ENCODE peak calls at places on chromosome 7, in seven cellular contexts. B is K562, W is HCT116, K is HepG2, G is SK-N-SH, O is H1, T is GM12878. D is an unnamed sample.

GRCh38 chr7:42858570-42858969 is 53.3 kb downstream of the C7orf25 start:
- DNase-seq in B (no peak), W (no peak), K (no peak), G (no peak), O (no peak), T (no peak), D (no peak)

GRCh38 chr7:135761751-135762488 is 13.3 kb upstream of the FAM180A start:
- DNase-seq in B (no peak), W (no peak), K (no peak), G (no peak), O (no peak), T (no peak), D (no peak)

GRCh38 chr7:74185016-74185415 is 10.9 kb downstream of the EIF4H start:
- DNase-seq in B (no peak), W (no peak), K (no peak), G (no peak), O (no peak), T (no peak), D (no peak)

GRCh38 chr7:106256137-106256536 is 28.6 kb downstream of the NAMPT start:
- DNase-seq in B (no peak), W (no peak), K (no peak), G (no peak), O (no peak), T (no peak), D (no peak)

GRCh38 chr7:95526128-95526738 is 40.5 kb downstream of the ASB4 start:
- DNase-seq in B (no peak), W (no peak), K (peak; percentile 41), G (no peak), O (no peak), T (no peak), D (no peak)

GRCh38 chr7:120986665-120987064 is 1.8 kb upstream of the CPED1 start:
- DNase-seq in B (no peak), W (no peak), K (no peak), G (no peak), O (no peak), T (no peak), D (no peak)

GRCh38 chr7:135721198-135721820 is 6.7 kb downstream of the SLC13A4 start:
- DNase-seq in B (no peak), W (no peak), K (no peak), G (no peak), O (no peak), T (no peak), D (no peak)

GRCh38 chr7:34396437-34397064 is 261.5 kb upstream of the NPSR1 start:
- DNase-seq in B (no peak), W (no peak), K (no peak), G (no peak), O (no peak), T (no peak), D (no peak)

GRCh38 chr7:151426486-151426905 is 13.4 kb downstream of the CRYGN start:
- DNase-seq in B (no peak), W (peak; percentile 60), K (no peak), G (no peak), O (no peak), T (no peak), D (no peak)

GRCh38 chr7:24851791-24852190 is 94.5 kb upstream of the GSDME start:
- DNase-seq in B (no peak), W (no peak), K (peak; percentile 61), G (no peak), O (no peak), T (no peak), D (no peak)

GRCh38 chr7:23055582-23056178 is 41.8 kb upstream of the HYCC1 start:
- DNase-seq in B (peak; percentile 62), W (peak; percentile 64), K (peak; percentile 52), G (peak; percentile 70), O (no peak), T (peak; percentile 60), D (peak; percentile 36)

GRCh38 chr7:151038951-151039849 is 9.1 kb upstream of the ASIC3 start:
- DNase-seq in B (peak; percentile 99), W (no peak), K (peak; percentile 67), G (peak; percentile 87), O (no peak), T (no peak), D (no peak)

GRCh38 chr7:26937306-26937705 is 72.9 kb upstream of the SKAP2 start:
- DNase-seq in B (no peak), W (no peak), K (no peak), G (no peak), O (no peak), T (no peak), D (no peak)

GRCh38 chr7:143360788-143361551 is 1.5 kb downstream of the FAM131B start:
- DNase-seq in B (peak; percentile 55), W (no peak), K (no peak), G (peak; percentile 64), O (no peak), T (no peak), D (no peak)

GRCh38 chr7:69757990-69758430 is 159.7 kb downstream of the AUTS2 start:
- DNase-seq in B (no peak), W (no peak), K (no peak), G (no peak), O (no peak), T (no peak), D (no peak)

GRCh38 chr7:3682028-3682712 is 381.1 kb downstream of the SDK1 start:
- DNase-seq in B (no peak), W (no peak), K (peak; percentile 20), G (no peak), O (no peak), T (no peak), D (no peak)

GRCh38 chr7:51666261-51666660 is 349.7 kb upstream of the COBL start:
- DNase-seq in B (no peak), W (no peak), K (no peak), G (no peak), O (no peak), T (no peak), D (peak; percentile 18)

DNA sequence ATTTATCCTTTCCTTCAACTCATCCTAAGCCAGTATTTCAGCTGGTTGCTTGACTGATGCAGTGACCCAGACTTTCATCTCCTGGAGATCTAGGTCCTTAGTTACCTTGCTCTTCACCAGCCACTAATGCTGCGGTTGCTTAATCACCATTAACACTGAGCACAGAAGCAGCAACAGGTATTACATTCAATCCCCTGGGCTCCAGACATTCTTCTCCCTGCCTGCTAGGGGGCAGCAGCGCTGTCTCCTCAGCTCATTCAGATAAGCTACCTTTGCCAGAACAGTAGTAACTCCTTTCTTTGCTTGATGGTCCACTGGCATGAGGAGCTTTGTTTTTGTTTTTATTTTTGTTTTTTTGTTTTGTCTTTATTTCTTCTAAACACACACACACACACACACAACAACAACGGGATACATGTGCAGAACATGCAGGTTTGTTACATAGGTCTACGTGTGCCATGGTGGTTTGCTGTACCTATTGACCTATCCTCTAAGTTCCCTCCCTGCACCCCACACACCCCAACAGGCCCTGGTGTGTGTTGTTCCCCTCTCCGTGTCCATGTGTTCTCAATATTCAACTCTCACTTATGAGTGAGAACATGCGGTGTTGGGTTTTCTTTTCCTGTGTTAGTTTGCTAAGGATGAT is 1043.2 kb upstream of the C7orf33 start:
- DNase-seq in B (no peak), W (no peak), K (peak; percentile 10), G (peak; percentile 24), O (peak; percentile 38), T (no peak), D (peak; percentile 74)
- TF ChIP-seq JUND in B (no peak), W (no peak), K (no peak), G (no peak), O (no peak), T (no peak), D (no peak)

GRCh38 chr7:137992042-137992737 is 9.7 kb downstream of the CREB3L2 start:
- DNase-seq in B (peak; percentile 74), W (no peak), K (peak; percentile 98), G (no peak), O (no peak), T (no peak), D (no peak)
- TF ChIP-seq JUND in B (peak; percentile 94), W (no peak), K (peak; percentile 22), G (no peak), O (no peak), T (no peak), D (no peak)

DNA sequence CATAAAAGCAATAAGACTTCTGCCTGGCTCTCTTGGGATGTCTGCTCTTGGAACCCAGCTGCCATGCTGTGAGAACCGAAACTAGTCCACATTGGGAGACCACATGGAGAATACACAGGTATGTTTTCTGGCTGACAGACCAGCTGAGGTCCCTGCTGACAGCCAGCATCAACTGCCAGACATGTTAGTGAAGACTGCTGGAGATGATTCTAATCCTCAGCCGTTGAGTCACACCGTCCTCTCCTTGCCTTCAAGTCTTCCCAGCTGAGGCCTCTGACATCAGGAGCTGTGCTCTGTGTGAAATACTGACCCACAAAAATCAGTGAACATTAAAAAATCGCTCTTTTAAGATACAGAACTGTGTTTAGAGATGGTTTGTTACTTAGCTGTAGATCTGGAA is 36.9 kb upstream of the AGR2 start:
- DNase-seq in B (no peak), W (no peak), K (no peak), G (no peak), O (no peak), T (no peak), D (no peak)
- TF ChIP-seq JUND in B (no peak), W (no peak), K (no peak), G (no peak), O (no peak), T (no peak), D (no peak)

GRCh38 chr7:87318741-87319140 is 26.7 kb upstream of the CROT start:
- DNase-seq in B (no peak), W (no peak), K (peak; percentile 33), G (no peak), O (no peak), T (no peak), D (peak; percentile 53)
- TF ChIP-seq JUND in B (no peak), W (no peak), K (no peak), G (no peak), O (no peak), T (no peak), D (no peak)

GRCh38 chr7:102261451-102261850 is 25.2 kb upstream of the SH2B2 start:
- DNase-seq in B (no peak), W (no peak), K (no peak), G (no peak), O (no peak), T (no peak), D (no peak)
- TF ChIP-seq JUND in B (no peak), W (no peak), K (no peak), G (no peak), O (no peak), T (no peak), D (no peak)

GRCh38 chr7:133054167-133054840 is 27.6 kb downstream of the CHCHD3 start:
- DNase-seq in B (no peak), W (no peak), K (no peak), G (no peak), O (no peak), T (no peak), D (no peak)

GRCh38 chr7:133052357-133052756 is 29.5 kb downstream of the CHCHD3 start:
- DNase-seq in B (no peak), W (no peak), K (no peak), G (no peak), O (no peak), T (no peak), D (no peak)

GRCh38 chr7:133051719-133052118 is 30.2 kb downstream of the CHCHD3 start:
- DNase-seq in B (no peak), W (no peak), K (no peak), G (no peak), O (no peak), T (no peak), D (no peak)

GRCh38 chr7:133052826-133053225 is 29.1 kb downstream of the CHCHD3 start:
- DNase-seq in B (no peak), W (no peak), K (no peak), G (no peak), O (no peak), T (no peak), D (no peak)

GRCh38 chr7:133053321-133053891 is 28.5 kb downstream of the CHCHD3 start:
- DNase-seq in B (no peak), W (no peak), K (no peak), G (no peak), O (no peak), T (no peak), D (no peak)
- TF ChIP-seq JUND in B (no peak), W (no peak), K (no peak), G (peak; percentile 83), O (no peak), T (no peak), D (no peak)